ENCODE peak calls at places on chromosomes 2 and 18, in six cellular contexts. H is hypothalamus; N is stimulated activated naive B cell treated with anti-CD40 and anti-IgM and Interleukin-4, amounts not matched to agents 10 μg/mL and 1 μg/mL and 100 μg/mL, for 72 hours; X is activated naive CD4-positive, alpha-beta T cell treated with anti-CD3 and anti-CD28 coated beads, Interleukin-2, amount 50 U/mL, for 16 hours; I is ovary; Z is tibial nerve. S is an unnamed sample.

GRCh38 chr2:202610367-202610766 is 24.4 kb upstream of the FAM117B start:
- DNase-seq in I (no peak), H (no peak), X (no peak), Z (no peak), N (no peak), S (no peak)

GRCh38 chr18:50045126-50045525 is 149.8 kb downstream of the MYO5B start:
- DNase-seq in H (no peak), Z (no peak), X (no peak), I (no peak), N (no peak), S (no peak)

GRCh38 chr2:98917031-98917459 is 19.0 kb downstream of the CRACDL start:
- DNase-seq in X (no peak), N (no peak), Z (no peak), H (no peak), I (no peak), S (no peak)

GRCh38 chr18:596288-596881 is 403 bp upstream of the CLUL1 start:
- DNase-seq in I (peak), X (no peak), Z (no peak), H (no peak), N (peak), S (peak)

GRCh38 chr2:73981081-73981968 is 3.4 kb upstream of the TET3 start:
- DNase-seq in Z (no peak), N (peak), H (no peak), X (peak), I (no peak), S (peak)

GRCh38 chr2:11569636-11570035 is 35.8 kb downstream of the GREB1 start:
- DNase-seq in N (no peak), I (peak), Z (no peak), X (no peak), H (no peak), S (no peak)

GRCh38 chr2:187918996-187919821 is 365.0 kb upstream of the TFPI start:
- DNase-seq in N (no peak), H (no peak), Z (no peak), X (no peak), I (no peak), S (no peak)

GRCh38 chr2:158179660-158180059 is 78.0 kb downstream of the UPP2 start:
- DNase-seq in I (no peak), N (no peak), H (no peak), X (no peak), Z (no peak), S (no peak)

GRCh38 chr18:33573193-33573592 is 4.8 kb upstream of the ASXL3 start:
- DNase-seq in X (no peak), Z (no peak), N (no peak), I (no peak), H (no peak), S (peak)

GRCh38 chr2:10417551-10418335 is 30.4 kb downstream of the ODC1 start:
- DNase-seq in N (no peak), Z (no peak), I (no peak), H (no peak), X (no peak), S (no peak)

GRCh38 chr2:203973000-203973399 is 36.4 kb downstream of the ICOS start:
- DNase-seq in I (no peak), X (no peak), Z (no peak), N (no peak), H (no peak), S (no peak)

GRCh38 chr2:58194451-58194850 is 46.7 kb downstream of the FANCL start:
- DNase-seq in X (no peak), I (no peak), Z (no peak), N (no peak), H (no peak), S (no peak)

GRCh38 chr2:226495466-226496161 is 304.0 kb downstream of the IRS1 start:
- DNase-seq in H (no peak), X (no peak), Z (no peak), N (no peak), I (no peak), S (no peak)

GRCh38 chr2:7011376-7012083 is 94.3 kb downstream of the RNF144A start:
- DNase-seq in I (no peak), N (no peak), X (no peak), H (no peak), Z (no peak), S (no peak)

GRCh38 chr2:54909006-54909405 is 141.2 kb downstream of the RTN4 start:
- DNase-seq in I (no peak), Z (no peak), N (no peak), X (no peak), H (no peak), S (no peak)

GRCh38 chr18:24014062-24014985 is at the start of gene TTC39C:
- DNase-seq in I (peak), H (peak), X (peak), Z (peak), N (peak), S (peak)

S was measured in NCI-H1436.